ENCODE peak calls at places on chromosomes 12 and 14, in ten cellular contexts. V is lung; X is CD8-positive, alpha-beta T cell; Z is SK-N-SH; Q is Peyer's patch; E is colonic mucosa; K is endodermal cell; J is tibial artery; I is AG04450; B is lower lobe of right lung. S is an unnamed sample.
A peak's percentile ranks its signal among the peaks of the same experiment; 100 is the strongest.

GRCh38 chr12:108734200-108734906 is 3.0 kb upstream of the CORO1C start:
- DNase-seq in E (peak; percentile 91), Q (no peak), V (no peak), J (no peak), Z (no peak), B (no peak), K (no peak), X (no peak), I (peak; percentile 73), S (no peak)

GRCh38 chr14:70171719-70172118 is 17.0 kb downstream of the SLC8A3 start:
- DNase-seq in X (no peak), V (no peak), Q (no peak), J (no peak), K (no peak), E (no peak), I (no peak), Z (no peak), B (no peak), S (no peak)

GRCh38 chr12:109160433-109160832 is 44.0 kb downstream of the ACACB start:
- DNase-seq in J (no peak), Z (no peak), I (no peak), V (no peak), X (no peak), K (peak; percentile 23), B (no peak), Q (no peak), E (no peak), S (no peak)

GRCh38 chr14:59450716-59451115 is 14.5 kb downstream of the GPR135 start:
- DNase-seq in B (no peak), Q (no peak), E (no peak), J (no peak), V (no peak), Z (no peak), X (no peak), K (no peak), I (no peak), S (no peak)

GRCh38 chr12:96383991-96384390 is 16.2 kb downstream of the CDK17 start:
- DNase-seq in X (no peak), E (no peak), K (no peak), Q (no peak), Z (no peak), I (no peak), B (no peak), V (no peak), J (no peak), S (no peak)

GRCh38 chr14:75667099-75667498 is 6.1 kb downstream of the TTLL5 start:
- DNase-seq in Z (no peak), B (no peak), K (no peak), Q (no peak), X (no peak), V (no peak), E (no peak), I (no peak), J (no peak), S (no peak)

GRCh38 chr12:109637341-109637740 is 63.7 kb downstream of the MVK start:
- DNase-seq in Q (no peak), K (no peak), X (no peak), Z (peak; percentile 73), I (no peak), B (no peak), J (no peak), E (no peak), V (no peak), S (no peak)

GRCh38 chr12:17470460-17470859 is 619.5 kb downstream of the RERGL start:
- DNase-seq in V (no peak), E (no peak), B (no peak), X (no peak), I (no peak), J (no peak), Z (no peak), K (no peak), Q (no peak), S (no peak)

GRCh38 chr14:53004976-53005375 is 54.1 kb upstream of the FERMT2 start:
- DNase-seq in J (no peak), B (no peak), X (no peak), Z (no peak), V (no peak), K (no peak), I (no peak), E (no peak), Q (no peak), S (no peak)

GRCh38 chr12:91139981-91140659 is 28.8 kb upstream of the LUM start:
- DNase-seq in I (peak; percentile 86), B (no peak), V (no peak), K (no peak), E (no peak), Q (no peak), Z (no peak), X (no peak), J (no peak), S (no peak)

GRCh38 chr12:84986586-84986985 is 49.5 kb downstream of the TSPAN19 start:
- DNase-seq in E (no peak), X (no peak), K (no peak), I (no peak), V (no peak), Q (no peak), Z (no peak), B (no peak), J (no peak), S (no peak)

GRCh38 chr12:50799908-50800307 is 36.0 kb downstream of the ATF1 start:
- DNase-seq in Z (peak; percentile 24), Q (no peak), E (no peak), I (no peak), B (no peak), J (no peak), X (no peak), V (no peak), K (no peak), S (no peak)

GRCh38 chr12:40892528-40892927 is 200.3 kb downstream of the CNTN1 start:
- DNase-seq in B (no peak), E (no peak), X (no peak), V (no peak), J (no peak), I (no peak), Q (no peak), Z (no peak), K (no peak), S (no peak)

GRCh38 chr14:23385244-23385643 is 8.4 kb downstream of the CMTM5 start:
- DNase-seq in J (no peak), Q (no peak), E (no peak), I (no peak), K (no peak), B (no peak), Z (no peak), V (no peak), X (no peak), S (no peak)

GRCh38 chr12:121801601-121802484 is 2.0 kb upstream of the SETD1B start:
- DNase-seq in Q (no peak), B (no peak), X (no peak), Z (no peak), V (no peak), K (no peak), E (peak; percentile 37), J (no peak), I (no peak), S (peak; percentile 63)

DNA sequence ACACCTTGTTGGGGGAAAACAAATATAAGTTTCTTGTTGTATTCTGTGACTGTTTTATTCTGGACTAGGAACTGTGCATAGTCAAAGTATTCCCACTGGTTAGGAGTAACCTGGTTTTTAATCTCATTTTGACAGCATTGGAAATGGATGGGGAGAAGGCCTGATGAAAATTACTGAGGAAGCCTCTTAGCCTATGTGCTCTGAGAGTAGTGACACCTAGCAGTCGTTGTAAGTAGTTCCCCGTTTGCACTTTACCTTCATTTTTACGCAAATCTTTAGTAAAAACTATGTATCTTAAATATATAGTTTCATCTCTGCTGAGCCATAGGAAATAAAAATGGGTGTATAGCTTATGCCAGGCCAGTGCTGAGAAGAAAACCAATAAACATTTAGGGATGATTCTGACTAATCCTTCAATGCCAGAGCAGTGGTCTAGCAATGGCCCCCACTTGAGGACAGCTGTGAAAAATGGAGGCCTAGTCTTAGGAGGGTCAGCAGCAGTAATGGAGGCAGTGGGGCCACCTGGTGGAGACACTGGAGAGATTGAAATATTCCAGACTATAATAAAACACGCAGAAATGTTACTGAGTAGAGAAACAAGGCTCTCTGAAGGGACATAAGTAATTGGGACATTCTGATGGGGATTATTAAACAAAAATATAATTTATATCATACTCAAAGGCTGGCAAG is 133.2 kb upstream of the NOVA1 start:
- DNase-seq in Q (no peak), K (peak; percentile 81), I (no peak), X (no peak), E (peak; percentile 17), V (no peak), J (no peak), B (no peak), Z (peak; percentile 15), S (no peak)
- H3K9me3 ChIP-seq in Q (no peaks in the 10 kb centered on the region), K (no peaks in the 10 kb centered on the region), I (no peaks in the 10 kb centered on the region), X (no peaks in the 10 kb centered on the region), E (no peaks in the 10 kb centered on the region), V (no peaks in the 10 kb centered on the region), J (no peaks in the 10 kb centered on the region), B (no peaks in the 10 kb centered on the region), Z (no peaks in the 10 kb centered on the region), S (no peaks in the 10 kb centered on the region)

GRCh38 chr12:25771062-25771461 is 187.4 kb upstream of the RASSF8 start:
- DNase-seq in Z (no peak), E (no peak), J (no peak), K (no peak), X (no peak), I (no peak), Q (no peak), V (no peak), B (no peak), S (no peak)
- H3K27ac ChIP-seq in Z (no peak overlapping the region), E (no peak overlapping the region), J (no peak overlapping the region), K (no peak overlapping the region), X (no peak overlapping the region), I (no peak overlapping the region), Q (no peak overlapping the region), V (no peak overlapping the region), B (no peak overlapping the region), S (no peak overlapping the region)

GRCh38 chr12:93031028-93031427 is 101.9 kb upstream of the EEA1 start:
- DNase-seq in K (no peak), Z (no peak), Q (no peak), J (no peak), X (no peak), B (no peak), I (no peak), E (no peak), V (no peak), S (no peak)
- TF ChIP-seq CTCF in K (no peak), Z (no peak), Q (no peak), J (no peak), X (no peak), B (no peak), I (no peak), E (no peak), V (no peak), S (no peak)

GRCh38 chr12:38977132-38977531 is 71.7 kb upstream of the CPNE8 start:
- DNase-seq in I (no peak), X (no peak), Z (no peak), E (no peak), J (no peak), K (no peak), V (no peak), B (no peak), Q (no peak), S (no peak)
- H3K9me3 ChIP-seq in I (peaks cover 9% of the 10 kb centered on the region), X (no peaks in the 10 kb centered on the region), Z (no peaks in the 10 kb centered on the region), E (no peaks in the 10 kb centered on the region), J (no peaks in the 10 kb centered on the region), K (peaks cover 5% of the 10 kb centered on the region), V (no peaks in the 10 kb centered on the region), B (no peaks in the 10 kb centered on the region), Q (no peaks in the 10 kb centered on the region), S (no peaks in the 10 kb centered on the region)